ENCODE peak calls at places on chromosome 10, in eight cellular contexts. K is heart right ventricle; H is CD8-positive, alpha-beta T cell; U is A673; M is BE2C; W is gastrocnemius medialis; X is foreskin fibroblast; S is GM12865. T is an unnamed sample.

GRCh38 chr10:48452879-48453412 is 146.5 kb downstream of the MAPK8 start:
- DNase-seq in K (no peak), H (no peak), U (no peak), M (no peak), W (no peak), X (no peak), S (no peak), T (no peak)

GRCh38 chr10:127195571-127196226 is 692 bp downstream of the INSYN2A start:
- DNase-seq in K (peak), H (no peak), U (no peak), M (no peak), W (no peak), X (no peak), S (no peak), T (no peak)

GRCh38 chr10:81248846-81249245 is 626.1 kb upstream of the NRG3 start:
- DNase-seq in K (no peak), H (no peak), U (no peak), M (no peak), W (no peak), X (no peak), S (no peak), T (no peak)

GRCh38 chr10:131247873-131248272 is 63.6 kb downstream of the TCERG1L start:
- DNase-seq in K (no peak), H (no peak), U (no peak), M (no peak), W (no peak), X (no peak), S (no peak), T (no peak)

GRCh38 chr10:133159950-133160812 is at the start of gene KNDC1:
- DNase-seq in K (no peak), H (no peak), U (no peak), M (peak), W (no peak), X (peak), S (no peak), T (no peak)

GRCh38 chr10:69179089-69179742 is 818 bp upstream of the SUPV3L1 start:
- DNase-seq in K (no peak), H (peak), U (no peak), M (peak), W (peak), X (no peak), S (no peak), T (no peak)

GRCh38 chr10:92638037-92638436 is 45.1 kb downstream of the KIF11 start:
- DNase-seq in K (no peak), H (no peak), U (no peak), M (no peak), W (no peak), X (no peak), S (no peak), T (no peak)

GRCh38 chr10:101782811-101783735 is at the start of gene NPM3:
- DNase-seq in K (peak), H (peak), U (peak), M (peak), W (peak), X (peak), S (peak), T (no peak)

GRCh38 chr10:47415520-47416304 is 31.6 kb upstream of the ZNF488 start:
- DNase-seq in K (no peak), H (no peak), U (no peak), M (no peak), W (no peak), X (no peak), S (no peak), T (no peak)

GRCh38 chr10:97319671-97320479 is 804 bp downstream of the FRAT1 start:
- DNase-seq in K (peak), H (peak), U (peak), M (peak), W (peak), X (no peak), S (peak), T (no peak)

GRCh38 chr10:15712903-15713302 is 6.8 kb downstream of the ITGA8 start:
- DNase-seq in K (no peak), H (no peak), U (no peak), M (no peak), W (no peak), X (no peak), S (no peak), T (no peak)

DNA sequence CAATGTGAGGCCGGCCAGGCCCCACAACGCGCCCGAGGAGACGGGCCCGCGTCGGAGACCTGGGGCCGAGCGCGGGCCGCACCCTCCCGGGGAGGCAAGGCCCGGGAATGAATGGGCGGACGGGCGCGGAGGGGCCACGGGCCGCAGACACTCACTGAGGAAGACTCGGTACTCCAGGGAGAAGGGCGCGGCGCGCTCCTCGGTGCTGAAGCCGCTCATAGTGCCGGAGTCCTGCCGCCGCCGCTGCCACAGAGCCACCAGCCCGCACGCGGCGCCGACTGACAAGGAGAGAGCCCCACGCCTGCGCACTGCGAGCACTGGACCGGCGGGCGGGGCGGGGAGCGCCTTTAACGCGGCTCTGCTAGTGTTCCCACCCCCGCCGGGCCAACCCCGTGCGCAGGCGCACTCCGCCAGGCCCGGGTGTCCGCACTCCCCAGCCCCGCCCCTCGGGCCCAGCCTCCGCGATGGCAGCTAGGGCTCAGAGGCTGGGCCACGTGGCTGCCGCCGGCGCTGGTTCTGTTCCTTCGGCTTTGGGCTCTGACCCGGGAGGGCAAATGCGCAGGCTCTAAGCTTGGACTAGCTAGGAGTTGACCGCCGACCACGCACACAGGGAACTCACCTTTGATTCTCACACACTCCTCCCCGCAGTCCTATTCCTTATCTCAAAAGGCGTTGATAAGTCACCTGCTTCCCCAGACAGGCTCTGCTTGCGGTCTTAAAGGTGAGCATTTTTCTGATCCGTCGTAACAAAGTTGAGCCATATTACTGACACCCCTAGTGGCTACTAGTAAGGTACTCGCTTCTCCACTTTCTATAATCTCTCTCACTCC is at the start of gene PPA1:
- DNase-seq in K (peak), H (peak), U (peak), M (peak), W (peak), X (peak), S (peak), T (no peak)
- TF ChIP-seq CTCF in K (no peak), H (no peak), U (no peak), M (peak), W (no peak), X (no peak), S (peak), T (peak)

GRCh38 chr10:6133331-6134098 is 44.7 kb downstream of the RBM17 start:
- DNase-seq in K (no peak), H (no peak), U (no peak), M (no peak), W (no peak), X (no peak), S (no peak), T (no peak)

GRCh38 chr10:6124666-6125065 is 35.8 kb downstream of the RBM17 start:
- DNase-seq in K (no peak), H (no peak), U (peak), M (no peak), W (peak), X (no peak), S (no peak), T (no peak)

GRCh38 chr10:6130851-6131470 is 42.1 kb downstream of the RBM17 start:
- DNase-seq in K (no peak), H (no peak), U (no peak), M (no peak), W (no peak), X (peak), S (no peak), T (no peak)

GRCh38 chr10:6128087-6128486 is 39.3 kb downstream of the RBM17 start:
- DNase-seq in K (no peak), H (no peak), U (no peak), M (no peak), W (no peak), X (no peak), S (no peak), T (no peak)

GRCh38 chr10:6128591-6129383 is 40.0 kb downstream of the RBM17 start:
- DNase-seq in K (no peak), H (no peak), U (peak), M (no peak), W (no peak), X (peak), S (no peak), T (no peak)
- H3K4me3 ChIP-seq in K (peak), H (no peak), U (no peak), M (no peak), W (no peak), X (peak), S (no peak), T (no peak)

DNA sequence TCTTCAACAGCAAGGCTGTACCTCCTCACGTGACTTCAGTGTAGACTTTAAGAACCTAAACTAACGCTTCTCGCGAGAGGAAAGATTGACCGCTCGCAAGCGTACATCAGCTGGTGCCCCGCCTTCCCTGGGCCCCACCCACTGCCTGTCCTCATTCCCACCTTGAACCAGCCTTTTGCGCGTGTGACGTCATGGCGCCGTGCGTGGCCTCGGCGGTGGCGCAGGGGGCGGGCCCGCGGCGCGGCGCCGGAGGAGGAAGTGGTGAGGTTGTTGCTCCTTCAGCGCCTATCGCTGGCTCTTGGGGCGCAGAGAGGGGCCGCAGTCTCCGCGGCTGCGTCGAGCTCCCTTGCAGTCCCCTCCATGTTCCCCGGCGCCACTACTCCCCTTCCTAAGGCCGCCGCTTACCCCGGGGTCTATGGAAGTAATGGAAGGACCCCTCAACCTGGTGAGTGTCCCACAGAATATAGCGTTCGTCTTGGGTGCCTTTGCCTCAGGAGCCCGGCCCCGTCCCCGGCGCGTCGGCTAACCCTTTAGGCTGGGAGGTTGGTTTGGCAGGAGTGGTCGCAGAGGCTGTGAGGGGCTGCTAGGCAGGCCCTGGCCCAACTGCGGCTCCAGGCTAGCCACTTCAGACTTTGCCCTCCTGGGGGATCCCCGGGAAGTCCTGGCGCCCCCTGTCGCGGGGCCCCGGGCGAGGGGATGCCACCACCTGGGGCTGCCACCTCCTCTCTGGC is at the start of gene NRBF2:
- DNase-seq in K (peak), H (peak), U (peak), M (peak), W (peak), X (peak), S (peak), T (peak)
- TF ChIP-seq CTCF in K (no peak), H (peak), U (peak), M (peak), W (no peak), X (peak), S (no peak), T (peak)

GRCh38 chr10:117537436-117537903 is 5.1 kb upstream of the EMX2 start:
- DNase-seq in K (peak), H (no peak), U (no peak), M (peak), W (no peak), X (peak), S (peak), T (no peak)
- H3K4me3 ChIP-seq in K (peak), H (no peak), U (no peak), M (peak), W (peak), X (peak), S (no peak), T (peak)

DNA sequence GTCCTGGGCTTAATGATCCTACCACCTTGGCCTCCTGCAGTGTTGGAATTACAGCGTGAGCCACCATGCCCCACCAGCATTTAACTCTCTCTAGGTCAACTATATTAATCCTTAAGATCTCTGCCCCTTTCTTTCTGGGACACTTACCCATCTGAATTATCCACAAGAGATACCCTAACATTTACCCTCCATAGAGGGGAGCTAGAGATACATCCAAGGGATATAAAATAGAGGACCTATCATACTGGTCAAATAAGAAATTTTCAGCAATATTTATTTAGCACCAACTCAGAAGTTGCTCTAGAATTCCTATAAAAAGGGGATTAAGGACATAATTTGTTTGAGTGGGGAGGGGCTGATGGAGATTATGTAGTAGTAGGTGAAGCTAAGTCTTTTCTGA is 96.5 kb downstream of the OTUD1 start:
- DNase-seq in K (no peak), H (no peak), U (peak), M (no peak), W (no peak), X (no peak), S (no peak), T (no peak)
- TF ChIP-seq CTCF in K (no peak), H (no peak), U (peak), M (no peak), W (no peak), X (no peak), S (no peak), T (peak)

DNA sequence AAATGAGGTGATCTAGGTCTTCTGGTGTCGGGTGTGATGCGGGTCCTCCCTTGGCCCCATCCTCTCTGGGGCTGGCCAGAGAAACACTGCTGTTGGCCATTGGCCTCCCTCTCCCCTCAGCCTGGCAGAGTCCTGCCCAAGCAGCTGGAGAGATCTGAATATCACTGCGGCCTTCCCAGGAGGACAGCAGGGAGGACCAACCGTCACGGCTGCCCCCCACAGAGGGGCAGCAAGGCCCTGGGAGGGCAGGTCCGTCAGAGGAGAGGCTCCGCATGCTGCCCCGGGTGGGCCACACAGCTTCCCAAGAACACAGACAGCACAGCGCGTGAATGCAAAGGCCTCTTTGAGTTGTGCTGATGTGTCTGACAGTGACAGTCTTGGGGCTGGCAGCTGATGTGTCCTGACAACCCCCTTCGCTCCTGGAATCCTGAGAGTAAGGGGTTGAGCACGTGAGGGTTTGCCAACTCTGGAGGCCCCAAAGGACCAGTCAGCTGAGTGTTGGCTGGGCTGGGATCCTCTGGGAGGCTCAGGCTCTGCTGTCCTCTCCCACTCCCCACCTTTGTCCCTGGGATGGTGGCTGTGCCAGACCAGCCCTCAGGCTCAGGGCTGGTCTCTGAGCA is 132.5 kb upstream of the UNC5B start:
- DNase-seq in K (no peak), H (no peak), U (no peak), M (no peak), W (no peak), X (no peak), S (no peak), T (no peak)
- H3K4me3 ChIP-seq in K (no peak), H (no peak), U (no peak), M (no peak), W (no peak), X (no peak), S (no peak), T (no peak)